ENCODE peak calls at places on chromosomes 11 and 22, in six cellular contexts. A, Q, W, C, T and E are unnamed samples.

GRCh38 chr22:38967451-38968450 is 10.3 kb downstream of the APOBEC3A start:
- DNase-seq in Q (no peak), T (no peak), A (no peak), W (no peak), C (no peak), E (no peak)

GRCh38 chr11:26730711-26731460 is 9.0 kb upstream of the SLC5A12 start:
- DNase-seq in C (peak; percentile 6), T (no peak), A (no peak), Q (no peak), W (no peak), E (no peak)

GRCh38 chr11:8699903-8700302 is 17.3 kb downstream of the RPL27A start:
- DNase-seq in W (no peak), A (no peak), C (peak; percentile 53), T (no peak), Q (no peak), E (no peak)

GRCh38 chr11:46392421-46393230 is 1.1 kb upstream of the CHRM4 start:
- DNase-seq in W (peak; percentile 71), A (peak; percentile 86), T (peak; percentile 9), C (peak; percentile 55), Q (peak; percentile 72), E (peak; percentile 97)

GRCh38 chr11:10892250-10892649 is 34.4 kb upstream of the ZBED5 start:
- DNase-seq in W (no peak), C (no peak), A (no peak), T (no peak), Q (no peak), E (no peak)

GRCh38 chr11:67271548-67272284 is 5.4 kb downstream of the GRK2 start:
- DNase-seq in W (no peak), T (no peak), A (no peak), Q (peak; percentile 38), C (no peak), E (no peak)

GRCh38 chr11:125335101-125335500 is 161.0 kb downstream of the FEZ1 start:
- DNase-seq in T (no peak), W (no peak), Q (no peak), C (no peak), A (peak; percentile 38), E (no peak)

GRCh38 chr11:1307163-1307870 is 2.1 kb downstream of the TOLLIP start:
- DNase-seq in W (no peak), A (no peak), C (no peak), Q (no peak), T (no peak), E (no peak)

GRCh38 chr22:27309713-27310112 is 491.8 kb downstream of the MN1 start:
- DNase-seq in A (no peak), W (no peak), Q (no peak), T (no peak), C (no peak), E (no peak)

GRCh38 chr11:78715639-78716311 is 141.1 kb upstream of the NARS2 start:
- DNase-seq in W (peak; percentile 83), C (peak; percentile 9), A (no peak), Q (peak; percentile 33), T (no peak), E (peak; percentile 26)

GRCh38 chr22:45499746-45500145 is 2.9 kb upstream of the FBLN1 start:
- DNase-seq in C (no peak), T (no peak), A (peak; percentile 73), Q (no peak), W (no peak), E (no peak)

GRCh38 chr11:33151411-33151810 is 9.9 kb downstream of the CSTF3 start:
- DNase-seq in W (no peak), A (no peak), C (no peak), Q (no peak), T (no peak), E (no peak)

GRCh38 chr22:36143066-36143815 is 17.3 kb downstream of the APOL3 start:
- DNase-seq in T (no peak), W (no peak), C (no peak), Q (no peak), A (no peak), E (no peak)

GRCh38 chr11:95157824-95158223 is 68.2 kb downstream of the ENDOD1 start:
- DNase-seq in A (no peak), T (no peak), C (no peak), Q (no peak), W (no peak), E (no peak)

GRCh38 chr11:131370090-131370751 is at the start of gene NTM:
- DNase-seq in Q (no peak), A (no peak), T (peak; percentile 59), C (peak; percentile 85), W (no peak), E (no peak)

GRCh38 chr22:42462016-42462415 is 29.8 kb upstream of the NFAM1 start:
- DNase-seq in T (no peak), C (no peak), W (no peak), A (no peak), Q (no peak), E (no peak)

GRCh38 chr22:50464451-50464850 is 10.4 kb downstream of the SBF1 start:
- DNase-seq in Q (no peak), A (no peak), T (no peak), C (no peak), W (no peak), E (no peak)

GRCh38 chr22:45477366-45478107 is 25.1 kb upstream of the FBLN1 start:
- DNase-seq in A (no peak), C (no peak), Q (no peak), W (no peak), T (no peak), E (no peak)

GRCh38 chr11:2108675-2109481 is 30.3 kb downstream of the IGF2 start:
- DNase-seq in T (no peak), C (no peak), A (no peak), Q (peak; percentile 2), W (no peak), E (no peak)

GRCh38 chr11:69342588-69343330 is 48.8 kb downstream of the MYEOV start:
- DNase-seq in T (no peak), A (no peak), Q (no peak), W (no peak), C (no peak), E (no peak)

GRCh38 chr11:43924112-43924855 is 18.2 kb upstream of the C11orf96 start:
- DNase-seq in A (no peak), C (no peak), Q (no peak), T (no peak), W (no peak), E (no peak)

GRCh38 chr11:46410021-46410420 is 18.4 kb upstream of the CHRM4 start:
- DNase-seq in T (no peak), W (no peak), C (no peak), Q (no peak), A (no peak), E (no peak)

GRCh38 chr11:45658292-45658991 is 7.0 kb downstream of the CHST1 start:
- DNase-seq in W (no peak), Q (no peak), A (peak; percentile 51), T (peak; percentile 49), C (no peak), E (no peak)

GRCh38 chr11:104534268-104534667 is 364.0 kb downstream of the CASP12 start:
- DNase-seq in C (no peak), Q (no peak), A (no peak), W (no peak), T (no peak), E (no peak)